ENCODE peak calls at places on chromosomes 7 and 10, in six cellular contexts. B is GM12878, M is GM23338, O is HepG2, C is Panc1, X is HCT116. D is an unnamed sample.

GRCh38 chr10:83274088-83274487 is 865.2 kb upstream of the GHITM start:
- ATAC-seq in C (no peak), X (no peak), B (no peak), M (peak; percentile 42), O (no peak), D (no peak)

GRCh38 chr10:77359287-77359691 is 278.3 kb downstream of the KCNMA1 start:
- ATAC-seq in B (no peak), C (no peak), O (no peak), X (no peak), M (no peak), D (no peak)

GRCh38 chr7:3092468-3092867 is 48.8 kb upstream of the CARD11 start:
- ATAC-seq in O (no peak), C (no peak), M (no peak), X (no peak), B (peak; percentile 87), D (no peak)

GRCh38 chr7:18458830-18459229 is 36.7 kb upstream of the HDAC9 start:
- ATAC-seq in X (no peak), M (no peak), O (no peak), B (peak; percentile 60), C (peak; percentile 71), D (no peak)

GRCh38 chr7:130131191-130131834 is 61.0 kb downstream of the KLHDC10 start:
- ATAC-seq in X (no peak), O (no peak), B (peak; percentile 48), C (no peak), M (no peak), D (no peak)

GRCh38 chr10:104577861-104578480 is 63.1 kb upstream of the SORCS3 start:
- ATAC-seq in O (peak; percentile 19), B (no peak), M (peak; percentile 74), C (no peak), X (peak; percentile 33), D (no peak)

GRCh38 chr7:36238138-36238537 is 85.1 kb downstream of the EEPD1 start:
- ATAC-seq in X (no peak), O (no peak), C (no peak), B (no peak), M (no peak), D (no peak)

GRCh38 chr7:22579961-22580360 is 80.0 kb upstream of the STEAP1B start:
- ATAC-seq in M (no peak), O (no peak), B (no peak), C (no peak), X (no peak), D (no peak)

GRCh38 chr10:42598249-42598873 is 40.0 kb downstream of the ZNF33B start:
- ATAC-seq in O (peak; percentile 62), X (no peak), C (no peak), M (no peak), B (no peak), D (no peak)

GRCh38 chr7:22193361-22194016 is 163.5 kb downstream of the RAPGEF5 start:
- ATAC-seq in O (no peak), M (peak; percentile 93), C (no peak), X (no peak), B (no peak), D (peak; percentile 74)

GRCh38 chr10:72858103-72858502 is 35.4 kb upstream of the OIT3 start:
- ATAC-seq in X (no peak), O (no peak), B (no peak), C (no peak), M (no peak), D (no peak)

GRCh38 chr7:55966851-55967250 is 2.5 kb downstream of the NIPSNAP2 start:
- ATAC-seq in C (no peak), X (no peak), B (no peak), M (no peak), O (no peak), D (no peak)

GRCh38 chr10:92822964-92823363 is 25.4 kb upstream of the EXOC6 start:
- ATAC-seq in O (peak; percentile 54), M (no peak), C (peak; percentile 55), X (peak; percentile 91), B (peak; percentile 47), D (no peak)

GRCh38 chr7:35969055-35969454 is 168.2 kb downstream of the SEPTIN7 start:
- ATAC-seq in O (no peak), C (no peak), M (no peak), X (no peak), B (no peak), D (no peak)

GRCh38 chr10:110932505-110933180 is 13.2 kb downstream of the SHOC2 start:
- ATAC-seq in O (no peak), M (no peak), B (peak; percentile 6), X (no peak), C (no peak), D (no peak)

GRCh38 chr7:124074007-124074406 is 41.1 kb upstream of the TMEM229A start:
- ATAC-seq in C (no peak), B (no peak), O (no peak), M (no peak), X (no peak), D (no peak)

GRCh38 chr7:73610105-73610504 is 14.2 kb downstream of the MLXIPL start:
- ATAC-seq in B (no peak), C (no peak), X (no peak), M (no peak), O (no peak), D (no peak)

GRCh38 chr7:112112822-112113255 is 93.4 kb downstream of the DOCK4 start:
- ATAC-seq in O (no peak), M (no peak), C (no peak), B (no peak), X (no peak), D (peak; percentile 86)

GRCh38 chr7:9242604-9243003 is 809.2 kb downstream of the NXPH1 start:
- ATAC-seq in M (no peak), O (no peak), B (no peak), X (no peak), C (no peak), D (no peak)

GRCh38 chr10:30553625-30554442 is 75.7 kb downstream of the LYZL2 start:
- ATAC-seq in X (no peak), B (peak; percentile 41), O (peak; percentile 96), C (peak; percentile 65), M (peak; percentile 92), D (peak; percentile 93)

GRCh38 chr10:97726636-97727178 is 10.2 kb upstream of the ZFYVE27 start:
- ATAC-seq in X (peak; percentile 63), M (peak; percentile 97), C (peak; percentile 76), O (peak; percentile 69), B (no peak), D (peak; percentile 78)
- H3K27ac ChIP-seq in X (no peak overlapping the region), M (no peak overlapping the region), C (no peak overlapping the region), O (no peak overlapping the region), B (no peak overlapping the region), D (peak overlapping the region; percentile 30)

GRCh38 chr10:24503627-24504320 is 219.9 kb downstream of the ARHGAP21 start:
- ATAC-seq in O (peak; percentile 95), M (peak; percentile 99), B (peak; percentile 93), X (peak; percentile 92), C (peak; percentile 78), D (peak; percentile 61)
- TF ChIP-seq POLR2AphosphoS5 in O (no peak), M (no peak), B (no peak), X (no peak), C (no peak), D (no peak)

GRCh38 chr7:265192-265997 is 24.6 kb upstream of the FOXL3 start:
- ATAC-seq in X (no peak), M (no peak), O (peak; percentile 3), B (no peak), C (peak; percentile 24), D (no peak)

GRCh38 chr7:268991-269390 is 21.0 kb upstream of the FOXL3 start:
- ATAC-seq in M (no peak), O (no peak), C (no peak), X (no peak), B (no peak), D (no peak)

GRCh38 chr7:265998-266850 is 23.7 kb upstream of the FOXL3 start:
- ATAC-seq in X (no peak), C (peak; percentile 27), O (peak; percentile 22), B (no peak), M (no peak), D (no peak)

GRCh38 chr7:264541-265191 is 25.3 kb upstream of the FOXL3 start:
- ATAC-seq in M (no peak), C (peak; percentile 20), X (no peak), B (no peak), O (peak; percentile 7), D (no peak)

DNA sequence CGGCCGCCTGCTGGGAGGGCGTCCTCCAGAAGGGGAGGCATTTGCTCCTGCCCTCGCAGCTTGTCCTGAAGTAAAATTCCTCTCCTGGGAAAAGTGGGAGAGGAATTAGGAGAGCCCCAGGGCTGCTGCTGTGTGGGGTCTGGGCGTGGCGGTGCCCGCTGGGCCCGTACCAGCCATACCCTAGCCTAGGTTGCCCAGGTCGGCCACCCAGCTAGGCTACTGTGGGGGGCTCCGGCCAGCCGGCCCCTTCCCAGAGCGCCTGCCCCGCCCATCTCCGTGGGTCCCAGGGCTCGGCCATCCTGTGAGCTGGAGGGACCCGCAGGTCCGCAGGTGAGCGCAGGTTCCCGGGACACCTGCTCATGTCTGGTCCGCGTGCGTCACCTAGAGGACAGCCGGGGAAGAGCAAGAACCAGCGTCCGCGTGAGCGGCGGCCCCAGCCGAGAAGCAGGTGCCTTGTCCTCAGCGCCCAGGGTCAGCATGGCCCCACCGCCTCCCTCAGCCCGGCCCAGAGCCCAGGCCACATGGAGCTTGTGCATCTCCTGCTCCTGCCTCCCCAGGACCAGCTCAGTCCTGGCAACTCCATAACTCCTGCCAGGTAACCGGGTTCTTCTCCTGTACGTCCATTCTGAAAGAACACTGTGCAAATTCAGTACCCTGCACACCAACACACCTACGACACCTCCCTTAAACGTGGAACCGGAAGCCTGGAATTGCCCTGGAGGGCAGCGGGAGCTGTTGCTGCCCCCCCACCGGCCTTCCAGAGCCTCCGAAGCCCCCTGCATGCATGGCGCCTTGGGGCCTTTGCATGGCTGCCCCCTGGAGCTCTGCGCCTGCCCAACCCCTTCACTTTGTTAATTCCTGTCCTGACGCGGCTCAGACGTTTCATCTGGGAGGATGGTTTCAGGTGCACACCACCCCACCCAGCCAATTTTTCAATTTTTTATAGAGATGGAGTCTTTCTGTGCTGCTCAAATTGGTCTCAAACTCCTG is 22.8 kb upstream of the FOXL3 start:
- ATAC-seq in M (peak; percentile 79), B (no peak), O (peak; percentile 37), C (peak; percentile 76), X (no peak), D (no peak)
- TF ChIP-seq CTCF in M (peak; percentile 31), B (no peak), O (peak; percentile 92), C (peak; percentile 98), X (peak; percentile 23), D (no peak)

DNA sequence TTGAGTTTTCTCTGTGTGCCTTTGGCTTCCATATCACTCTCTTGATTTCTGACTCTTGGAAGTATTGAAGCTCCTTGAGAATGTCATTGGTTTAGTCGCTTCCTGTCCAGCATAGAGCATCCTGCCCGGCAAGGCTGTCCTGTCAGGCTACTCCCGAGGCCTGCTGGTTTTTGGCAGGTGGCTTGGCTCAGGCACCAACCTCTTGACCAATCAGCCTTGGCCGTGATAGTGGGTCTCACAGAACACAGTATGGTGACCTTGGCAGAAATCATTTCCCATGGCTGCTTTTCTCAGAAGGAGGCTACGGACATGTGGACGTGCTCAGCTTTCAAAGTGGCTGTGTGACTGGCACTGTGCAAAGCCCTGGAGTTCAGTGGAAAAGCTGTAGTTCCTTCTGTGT is 516.9 kb downstream of the REEP3 start:
- ATAC-seq in B (no peak), M (no peak), X (no peak), O (no peak), C (no peak), D (no peak)
- H3K27ac ChIP-seq in B (no peak overlapping the region), M (no peak overlapping the region), X (no peak overlapping the region), O (no peak overlapping the region), C (no peak overlapping the region), D (no peak overlapping the region)

D was measured in gastroesophageal sphincter.